ENCODE peak calls at places on chromosomes 3 and 15, in seven cellular contexts. One of them, this sample, is unnamed.

GRCh38 chr15:67037694-67038093 is 27.7 kb upstream of the SMAD3 start:
- DNase-seq in epithelial cell of esophagus: no peak
- DNase-seq in HCEC 1CT: no peak
- DNase-seq in GM12878: no peak
- DNase-seq in skeletal muscle cell: no peak
- DNase-seq in osteoblast: no peak
- DNase-seq in amniotic stem cell: no peak
- DNase-seq in this sample: no peak

GRCh38 chr3:12832350-12833225 is 8.8 kb downstream of the RPL32 start:
- DNase-seq in epithelial cell of esophagus: no peak
- DNase-seq in HCEC 1CT: no peak
- DNase-seq in GM12878: no peak
- DNase-seq in skeletal muscle cell: no peak
- DNase-seq in osteoblast: no peak
- DNase-seq in amniotic stem cell: no peak
- DNase-seq in this sample: no peak

GRCh38 chr3:33061782-33062181 is 35.2 kb downstream of the GLB1 start:
- DNase-seq in epithelial cell of esophagus: peak
- DNase-seq in HCEC 1CT: peak
- DNase-seq in GM12878: no peak
- DNase-seq in skeletal muscle cell: peak
- DNase-seq in osteoblast: peak
- DNase-seq in amniotic stem cell: peak
- DNase-seq in this sample: no peak

GRCh38 chr3:74489393-74489792 is 125.1 kb downstream of the CNTN3 start:
- DNase-seq in epithelial cell of esophagus: no peak
- DNase-seq in HCEC 1CT: no peak
- DNase-seq in GM12878: no peak
- DNase-seq in skeletal muscle cell: no peak
- DNase-seq in osteoblast: no peak
- DNase-seq in amniotic stem cell: no peak
- DNase-seq in this sample: no peak

GRCh38 chr15:74340139-74340538 is 27.3 kb downstream of the CYP11A1 start:
- DNase-seq in epithelial cell of esophagus: peak
- DNase-seq in HCEC 1CT: peak
- DNase-seq in GM12878: no peak
- DNase-seq in skeletal muscle cell: no peak
- DNase-seq in osteoblast: no peak
- DNase-seq in amniotic stem cell: no peak
- DNase-seq in this sample: no peak

GRCh38 chr3:123522666-123523412 is 62.0 kb downstream of the HACD2 start:
- DNase-seq in epithelial cell of esophagus: no peak
- DNase-seq in HCEC 1CT: no peak
- DNase-seq in GM12878: no peak
- DNase-seq in skeletal muscle cell: no peak
- DNase-seq in osteoblast: no peak
- DNase-seq in amniotic stem cell: no peak
- DNase-seq in this sample: no peak

GRCh38 chr3:38019658-38020341 is 9.6 kb downstream of the PLCD1 start:
- DNase-seq in epithelial cell of esophagus: no peak
- DNase-seq in HCEC 1CT: no peak
- DNase-seq in GM12878: no peak
- DNase-seq in skeletal muscle cell: no peak
- DNase-seq in osteoblast: peak
- DNase-seq in amniotic stem cell: no peak
- DNase-seq in this sample: no peak

GRCh38 chr3:37170097-37170496 is 4.3 kb downstream of the LRRFIP2 start:
- DNase-seq in epithelial cell of esophagus: no peak
- DNase-seq in HCEC 1CT: no peak
- DNase-seq in GM12878: no peak
- DNase-seq in skeletal muscle cell: no peak
- DNase-seq in osteoblast: no peak
- DNase-seq in amniotic stem cell: no peak
- DNase-seq in this sample: no peak

GRCh38 chr3:44522494-44522933 is 32.5 kb upstream of the ZKSCAN7 start:
- DNase-seq in epithelial cell of esophagus: no peak
- DNase-seq in HCEC 1CT: no peak
- DNase-seq in GM12878: no peak
- DNase-seq in skeletal muscle cell: no peak
- DNase-seq in osteoblast: no peak
- DNase-seq in amniotic stem cell: no peak
- DNase-seq in this sample: peak

GRCh38 chr15:60695713-60696522 is 217.0 kb upstream of the ICE2 start:
- DNase-seq in epithelial cell of esophagus: peak
- DNase-seq in HCEC 1CT: no peak
- DNase-seq in GM12878: no peak
- DNase-seq in skeletal muscle cell: peak
- DNase-seq in osteoblast: no peak
- DNase-seq in amniotic stem cell: no peak
- DNase-seq in this sample: peak

GRCh38 chr15:70195171-70195807 is 97.6 kb upstream of the TLE3 start:
- DNase-seq in epithelial cell of esophagus: peak
- DNase-seq in HCEC 1CT: no peak
- DNase-seq in GM12878: no peak
- DNase-seq in skeletal muscle cell: no peak
- DNase-seq in osteoblast: no peak
- DNase-seq in amniotic stem cell: no peak
- DNase-seq in this sample: peak

GRCh38 chr15:54462511-54462913 is 484.3 kb downstream of the UNC13C start:
- DNase-seq in epithelial cell of esophagus: no peak
- DNase-seq in HCEC 1CT: no peak
- DNase-seq in GM12878: no peak
- DNase-seq in skeletal muscle cell: no peak
- DNase-seq in osteoblast: peak
- DNase-seq in amniotic stem cell: no peak
- DNase-seq in this sample: no peak

GRCh38 chr3:107224001-107224596 is 153.1 kb upstream of the CCDC54 start:
- DNase-seq in epithelial cell of esophagus: no peak
- DNase-seq in HCEC 1CT: no peak
- DNase-seq in GM12878: no peak
- DNase-seq in skeletal muscle cell: no peak
- DNase-seq in osteoblast: no peak
- DNase-seq in amniotic stem cell: no peak
- DNase-seq in this sample: no peak

GRCh38 chr3:169218314-169218983 is 445.1 kb downstream of the MECOM start:
- DNase-seq in epithelial cell of esophagus: peak
- DNase-seq in HCEC 1CT: peak
- DNase-seq in GM12878: no peak
- DNase-seq in skeletal muscle cell: no peak
- DNase-seq in osteoblast: peak
- DNase-seq in amniotic stem cell: peak
- DNase-seq in this sample: peak

GRCh38 chr15:92763459-92763858 is 107.9 kb upstream of the FAM174B start:
- DNase-seq in epithelial cell of esophagus: no peak
- DNase-seq in HCEC 1CT: no peak
- DNase-seq in GM12878: no peak
- DNase-seq in skeletal muscle cell: no peak
- DNase-seq in osteoblast: no peak
- DNase-seq in amniotic stem cell: no peak
- DNase-seq in this sample: no peak

GRCh38 chr3:164476631-164477030 is 601.7 kb downstream of the SI start:
- DNase-seq in epithelial cell of esophagus: no peak
- DNase-seq in HCEC 1CT: no peak
- DNase-seq in GM12878: no peak
- DNase-seq in skeletal muscle cell: no peak
- DNase-seq in osteoblast: no peak
- DNase-seq in amniotic stem cell: no peak
- DNase-seq in this sample: no peak

GRCh38 chr3:194101592-194102432 is 34.1 kb upstream of the HES1 start:
- DNase-seq in epithelial cell of esophagus: no peak
- DNase-seq in HCEC 1CT: no peak
- DNase-seq in GM12878: no peak
- DNase-seq in skeletal muscle cell: no peak
- DNase-seq in osteoblast: no peak
- DNase-seq in amniotic stem cell: no peak
- DNase-seq in this sample: no peak